ENCODE peak calls at places on chromosomes 12 and 14, in ten cellular contexts. R is T-helper 1 cell; V is Kasumi-1; Q is ovary; W is putamen; J is natural killer cell; T is gastrocnemius medialis; D is AG04450; X is amniotic stem cell; F is CD8-positive, alpha-beta T cell. C is an unnamed sample.

GRCh38 chr12:40226652-40227051 is 1.9 kb downstream of the LRRK2 start:
- DNase-seq in R (no peak), V (no peak), Q (peak; percentile 40), W (no peak), J (no peak), T (peak; percentile 12), D (no peak), X (peak; percentile 70), F (no peak), C (no peak)

GRCh38 chr14:101458536-101459391 is 102.5 kb upstream of the DIO3 start:
- DNase-seq in R (no peak), V (no peak), Q (peak; percentile 61), W (no peak), J (no peak), T (no peak), D (no peak), X (no peak), F (no peak), C (no peak)

GRCh38 chr14:103097244-103097993 is 2.9 kb downstream of the EXOC3L4 start:
- DNase-seq in R (no peak), V (no peak), Q (no peak), W (no peak), J (no peak), T (no peak), D (no peak), X (no peak), F (no peak), C (no peak)

GRCh38 chr12:20681334-20681733 is 13.8 kb upstream of the SLCO1C1 start:
- DNase-seq in R (no peak), V (no peak), Q (no peak), W (no peak), J (no peak), T (no peak), D (no peak), X (no peak), F (no peak), C (no peak)

GRCh38 chr14:93041830-93042229 is 73.9 kb downstream of the ITPK1 start:
- DNase-seq in R (no peak), V (no peak), Q (no peak), W (no peak), J (no peak), T (no peak), D (no peak), X (no peak), F (no peak), C (no peak)

GRCh38 chr14:63852271-63852816 is 460 bp upstream of the SYNE2 start:
- DNase-seq in R (no peak), V (no peak), Q (no peak), W (no peak), J (no peak), T (no peak), D (no peak), X (no peak), F (no peak), C (no peak)

GRCh38 chr14:76564471-76565119 is 188.7 kb downstream of the ESRRB start:
- DNase-seq in R (no peak), V (peak; percentile 9), Q (no peak), W (no peak), J (no peak), T (no peak), D (no peak), X (no peak), F (no peak), C (no peak)

GRCh38 chr14:28769358-28769757 is 2.8 kb downstream of the FOXG1 start:
- DNase-seq in R (no peak), V (no peak), Q (no peak), W (no peak), J (no peak), T (no peak), D (no peak), X (no peak), F (no peak), C (no peak)

GRCh38 chr14:99517046-99517642 is 35.9 kb downstream of the CCNK start:
- DNase-seq in R (no peak), V (no peak), Q (no peak), W (no peak), J (no peak), T (no peak), D (no peak), X (no peak), F (no peak), C (no peak)

GRCh38 chr12:1093166-1093751 is 102.2 kb downstream of the ERC1 start:
- DNase-seq in R (peak; percentile 25), V (peak; percentile 32), Q (no peak), W (peak; percentile 28), J (no peak), T (no peak), D (peak; percentile 24), X (peak; percentile 14), F (no peak), C (peak; percentile 3)

GRCh38 chr14:44897844-44898151 is 63.9 kb downstream of the KLHL28 start:
- DNase-seq in R (no peak), V (peak; percentile 72), Q (no peak), W (no peak), J (no peak), T (no peak), D (no peak), X (no peak), F (no peak), C (no peak)

GRCh38 chr12:124861492-124861891 is 2.2 kb downstream of the SCARB1 start:
- DNase-seq in R (no peak), V (no peak), Q (peak; percentile 84), W (peak; percentile 92), J (no peak), T (no peak), D (no peak), X (no peak), F (no peak), C (no peak)

GRCh38 chr12:91506461-91506860 is 323.8 kb upstream of the DCN start:
- DNase-seq in R (no peak), V (no peak), Q (no peak), W (no peak), J (no peak), T (no peak), D (no peak), X (no peak), F (no peak), C (no peak)

GRCh38 chr14:57970175-57970574 is 104.3 kb upstream of the SLC35F4 start:
- DNase-seq in R (no peak), V (no peak), Q (no peak), W (no peak), J (no peak), T (no peak), D (no peak), X (no peak), F (no peak), C (no peak)

GRCh38 chr12:80702889-80703605 is 4.4 kb upstream of the MYF6 start:
- DNase-seq in R (no peak), V (no peak), Q (no peak), W (peak; percentile 77), J (no peak), T (peak; percentile 80), D (peak; percentile 16), X (no peak), F (no peak), C (no peak)

GRCh38 chr14:23626946-23627345 is 9.2 kb upstream of the DHRS2 start:
- DNase-seq in R (no peak), V (no peak), Q (no peak), W (no peak), J (no peak), T (no peak), D (no peak), X (no peak), F (no peak), C (no peak)

GRCh38 chr12:13254311-13254710 is 57.8 kb downstream of the EMP1 start:
- DNase-seq in R (no peak), V (no peak), Q (no peak), W (no peak), J (no peak), T (no peak), D (no peak), X (no peak), F (no peak), C (no peak)

GRCh38 chr12:96876966-96877365 is 30.1 kb upstream of the NEDD1 start:
- DNase-seq in R (no peak), V (no peak), Q (no peak), W (no peak), J (no peak), T (no peak), D (no peak), X (no peak), F (no peak), C (no peak)

GRCh38 chr12:110575326-110575725 is 7.8 kb downstream of the PPTC7 start:
- DNase-seq in R (no peak), V (no peak), Q (no peak), W (no peak), J (no peak), T (no peak), D (no peak), X (no peak), F (no peak), C (no peak)

GRCh38 chr12:4540633-4541032 is 1.9 kb downstream of the RAD51AP1 start:
- DNase-seq in R (no peak), V (peak; percentile 4), Q (no peak), W (no peak), J (no peak), T (no peak), D (no peak), X (no peak), F (no peak), C (no peak)

GRCh38 chr14:28831126-28831525 is 64.5 kb downstream of the FOXG1 start:
- DNase-seq in R (no peak), V (no peak), Q (no peak), W (peak; percentile 45), J (no peak), T (no peak), D (no peak), X (no peak), F (no peak), C (no peak)

GRCh38 chr14:51092965-51093364 is 1.9 kb downstream of the TRIM9 start:
- DNase-seq in R (no peak), V (no peak), Q (no peak), W (no peak), J (no peak), T (no peak), D (no peak), X (no peak), F (no peak), C (no peak)

GRCh38 chr12:54935235-54935951 is 49.2 kb downstream of the TESPA1 start:
- DNase-seq in R (peak; percentile 18), V (no peak), Q (no peak), W (peak; percentile 77), J (no peak), T (no peak), D (peak; percentile 60), X (peak; percentile 44), F (peak; percentile 64), C (peak; percentile 5)

C was measured in T-cell.